ENCODE peak calls at places on chromosomes 2 and 18, in seven cellular contexts. T is left ventricle myocardium inferior, Z is stomach, Y is cardiac fibroblast, P is LNCaP clone FGC, L is body of pancreas, Q is choroid plexus epithelial cell. I is an unnamed sample.

GRCh38 chr2:203913947-203914346 is 22.6 kb upstream of the ICOS start:
- DNase-seq in T (no peak), Z (no peak), Y (no peak), P (no peak), L (no peak), Q (no peak), I (no peak)

GRCh38 chr2:239047861-239048260 is 200.0 kb downstream of the TWIST2 start:
- DNase-seq in T (no peak), Z (no peak), Y (no peak), P (no peak), L (no peak), Q (no peak), I (no peak)

GRCh38 chr2:161570424-161571050 is 53.7 kb upstream of the SLC4A10 start:
- DNase-seq in T (no peak), Z (no peak), Y (no peak), P (no peak), L (no peak), Q (peak), I (no peak)

GRCh38 chr2:85751300-85751575 is 2.6 kb upstream of the ATOH8 start:
- DNase-seq in T (no peak), Z (no peak), Y (no peak), P (no peak), L (no peak), Q (no peak), I (no peak)

GRCh38 chr2:202072737-202073396 is at the start of gene KIAA2012:
- DNase-seq in T (no peak), Z (no peak), Y (no peak), P (no peak), L (peak), Q (no peak), I (no peak)

GRCh38 chr18:55092166-55092565 is 132.9 kb upstream of the CCDC68 start:
- DNase-seq in T (no peak), Z (no peak), Y (no peak), P (no peak), L (no peak), Q (no peak), I (no peak)

GRCh38 chr2:168089200-168089599 is 158.2 kb downstream of the STK39 start:
- DNase-seq in T (no peak), Z (no peak), Y (no peak), P (no peak), L (no peak), Q (peak), I (no peak)

GRCh38 chr2:200026312-200026711 is 70.9 kb downstream of the MAIP1 start:
- DNase-seq in T (no peak), Z (no peak), Y (no peak), P (no peak), L (no peak), Q (no peak), I (no peak)

GRCh38 chr2:99940963-99941362 is 201.4 kb downstream of the AFF3 start:
- DNase-seq in T (no peak), Z (no peak), Y (peak), P (peak), L (no peak), Q (peak), I (peak)

GRCh38 chr2:69149631-69150215 is 136.7 kb downstream of the ANTXR1 start:
- DNase-seq in T (peak), Z (no peak), Y (peak), P (no peak), L (no peak), Q (peak), I (no peak)

GRCh38 chr18:70671889-70672551 is 383.2 kb downstream of the SOCS6 start:
- DNase-seq in T (no peak), Z (no peak), Y (no peak), P (no peak), L (no peak), Q (no peak), I (no peak)

GRCh38 chr18:63131106-63131943 is 188.2 kb downstream of the BCL2 start:
- DNase-seq in T (no peak), Z (no peak), Y (peak), P (no peak), L (peak), Q (peak), I (no peak)

GRCh38 chr2:55010915-55011314 is 39.3 kb downstream of the RTN4 start:
- DNase-seq in T (no peak), Z (no peak), Y (no peak), P (no peak), L (peak), Q (peak), I (peak)

GRCh38 chr2:231185886-231186285 is 12.5 kb upstream of the ARMC9 start:
- DNase-seq in T (no peak), Z (peak), Y (no peak), P (no peak), L (no peak), Q (no peak), I (no peak)

GRCh38 chr18:77650799-77651385 is 401.2 kb downstream of the GALR1 start:
- DNase-seq in T (peak), Z (peak), Y (peak), P (peak), L (peak), Q (peak), I (peak)

GRCh38 chr2:234162876-234163275 is 112.4 kb downstream of the SPP2 start:
- DNase-seq in T (no peak), Z (no peak), Y (no peak), P (no peak), L (no peak), Q (no peak), I (no peak)

GRCh38 chr2:5691659-5692529 is at the start of gene SOX11:
- DNase-seq in T (peak), Z (no peak), Y (peak), P (peak), L (no peak), Q (peak), I (no peak)

GRCh38 chr2:5692561-5693287 is 540 bp downstream of the SOX11 start:
- DNase-seq in T (no peak), Z (no peak), Y (peak), P (no peak), L (no peak), Q (peak), I (no peak)

GRCh38 chr2:5694016-5694690 is 2.0 kb downstream of the SOX11 start:
- DNase-seq in T (no peak), Z (no peak), Y (no peak), P (no peak), L (no peak), Q (no peak), I (no peak)

GRCh38 chr2:5695641-5696350 is 3.6 kb downstream of the SOX11 start:
- DNase-seq in T (no peak), Z (no peak), Y (peak), P (no peak), L (no peak), Q (peak), I (no peak)

DNA sequence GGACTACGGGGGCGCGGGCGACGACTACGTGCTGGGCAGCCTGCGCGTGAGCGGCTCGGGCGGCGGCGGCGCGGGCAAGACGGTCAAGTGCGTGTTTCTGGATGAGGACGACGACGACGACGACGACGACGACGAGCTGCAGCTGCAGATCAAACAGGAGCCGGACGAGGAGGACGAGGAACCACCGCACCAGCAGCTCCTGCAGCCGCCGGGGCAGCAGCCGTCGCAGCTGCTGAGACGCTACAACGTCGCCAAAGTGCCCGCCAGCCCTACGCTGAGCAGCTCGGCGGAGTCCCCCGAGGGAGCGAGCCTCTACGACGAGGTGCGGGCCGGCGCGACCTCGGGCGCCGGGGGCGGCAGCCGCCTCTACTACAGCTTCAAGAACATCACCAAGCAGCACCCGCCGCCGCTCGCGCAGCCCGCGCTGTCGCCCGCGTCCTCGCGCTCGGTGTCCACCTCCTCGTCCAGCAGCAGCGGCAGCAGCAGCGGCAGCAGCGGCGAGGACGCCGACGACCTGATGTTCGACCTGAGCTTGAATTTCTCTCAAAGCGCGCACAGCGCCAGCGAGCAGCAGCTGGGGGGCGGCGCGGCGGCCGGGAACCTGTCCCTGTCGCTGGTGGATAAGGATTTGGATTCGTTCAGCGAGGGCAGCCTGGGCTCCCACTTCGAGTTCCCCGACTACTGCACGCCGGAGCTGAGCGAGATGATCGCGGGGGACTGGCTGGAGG is 1.3 kb downstream of the SOX11 start:
- DNase-seq in T (no peak), Z (no peak), Y (no peak), P (no peak), L (no peak), Q (peak), I (no peak)
- H3K4me3 ChIP-seq in T (peak), Z (peak), Y (peak), P (no peak), L (no peak), Q (peak), I (no peak)

GRCh38 chr2:170932948-170933347 is 3.9 kb downstream of the GORASP2 start:
- DNase-seq in T (no peak), Z (no peak), Y (no peak), P (no peak), L (no peak), Q (no peak), I (no peak)
- TF ChIP-seq CTCF in T (no peak), Z (no peak), Y (no peak), P (no peak), L (no peak), Q (no peak), I (no peak)

GRCh38 chr2:189442468-189442867 is 1.2 kb downstream of the WDR75 start:
- DNase-seq in T (no peak), Z (no peak), Y (no peak), P (no peak), L (no peak), Q (no peak), I (no peak)
- H3K4me3 ChIP-seq in T (peak), Z (no peak), Y (no peak), P (peak), L (no peak), Q (peak), I (no peak)

GRCh38 chr2:169767243-169767888 is 31.3 kb upstream of the SSB start:
- DNase-seq in T (no peak), Z (peak), Y (peak), P (peak), L (peak), Q (peak), I (peak)
- TF ChIP-seq CTCF in T (peak), Z (peak), Y (peak), P (peak), L (peak), Q (peak), I (peak)

I was measured in lung.